ENCODE peak calls at places on chromosomes 12 and 14, in six cellular contexts. L, F, M, H, K and Q are unnamed samples.

GRCh38 chr12:11797317-11797913 is 147.9 kb downstream of the ETV6 start:
- DNase-seq in L (no peak), F (no peak), M (no peak), H (peak; percentile 52), K (no peak), Q (no peak)

GRCh38 chr14:79583738-79584405 is 627.4 kb downstream of the DIO2 start:
- DNase-seq in L (no peak), F (no peak), M (no peak), H (peak; percentile 12), K (no peak), Q (no peak)

GRCh38 chr12:62907067-62907466 is 27.9 kb downstream of the PPM1H start:
- DNase-seq in L (no peak), F (no peak), M (no peak), H (no peak), K (no peak), Q (no peak)

GRCh38 chr14:99566009-99566389 is 38.0 kb downstream of the CCDC85C start:
- DNase-seq in L (peak; percentile 28), F (peak; percentile 44), M (no peak), H (no peak), K (no peak), Q (no peak)

GRCh38 chr14:77065851-77066554 is 32.1 kb upstream of the CIPC start:
- DNase-seq in L (no peak), F (no peak), M (no peak), H (no peak), K (no peak), Q (no peak)

GRCh38 chr14:53608369-53608768 is 348.3 kb downstream of the BMP4 start:
- DNase-seq in L (no peak), F (no peak), M (no peak), H (peak; percentile 43), K (peak; percentile 13), Q (no peak)

GRCh38 chr12:81758421-81759214 is 532 bp downstream of the PPFIA2 start:
- DNase-seq in L (peak; percentile 65), F (no peak), M (no peak), H (peak; percentile 47), K (no peak), Q (no peak)

GRCh38 chr12:98578821-98579220 is 14.7 kb upstream of the SLC25A3 start:
- DNase-seq in L (no peak), F (peak; percentile 35), M (no peak), H (no peak), K (no peak), Q (no peak)

GRCh38 chr14:68195126-68195525 is 375.5 kb downstream of the RAD51B start:
- DNase-seq in L (peak; percentile 89), F (no peak), M (no peak), H (no peak), K (no peak), Q (no peak)

GRCh38 chr12:62621239-62621638 is 154.6 kb downstream of the MON2 start:
- DNase-seq in L (peak; percentile 92), F (no peak), M (no peak), H (no peak), K (no peak), Q (no peak)

GRCh38 chr14:40362856-40363255 is 930.6 kb upstream of the FBXO33 start:
- DNase-seq in L (no peak), F (no peak), M (no peak), H (no peak), K (no peak), Q (no peak)

GRCh38 chr12:55891310-55891709 is 36.4 kb downstream of the PYM1 start:
- DNase-seq in L (no peak), F (no peak), M (no peak), H (no peak), K (no peak), Q (no peak)

GRCh38 chr12:131831021-131831571 is 2.9 kb downstream of the MMP17 start:
- DNase-seq in L (peak; percentile 69), F (peak; percentile 46), M (no peak), H (no peak), K (no peak), Q (no peak)

GRCh38 chr12:69885656-69886055 is 60.6 kb downstream of the MYRFL start:
- DNase-seq in L (no peak), F (no peak), M (no peak), H (no peak), K (no peak), Q (no peak)

GRCh38 chr14:95196268-95196667 is 38.9 kb upstream of the DICER1 start:
- DNase-seq in L (no peak), F (no peak), M (no peak), H (no peak), K (peak; percentile 52), Q (no peak)